ENCODE peak calls at places on chromosomes 16 and 17, in eight cellular contexts. E is heart right ventricle; P is breast epithelium; V is CD4-positive, CD25-positive, alpha-beta regulatory T cell; T is fibroblast of lung; B is OCI-LY7; X is naive thymus-derived CD4-positive, alpha-beta T cell; Y is CD8-positive, alpha-beta T cell. H is an unnamed sample. For H3K9me3, the result is how much of the 10 kb centered on the place peaks cover.

GRCh38 chr16:81189100-81189664 is 49.3 kb upstream of the BCO1 start:
- DNase-seq in E (peak), P (peak), V (no peak), T (peak), B (no peak), X (no peak), Y (no peak), H (peak)

GRCh38 chr16:27632267-27632666 is 82.3 kb downstream of the KATNIP start:
- DNase-seq in E (no peak), P (no peak), V (no peak), T (no peak), B (no peak), X (no peak), Y (no peak), H (no peak)

GRCh38 chr17:869067-869466 is 86.9 kb downstream of the MRM3 start:
- DNase-seq in E (peak), P (no peak), V (no peak), T (peak), B (no peak), X (no peak), Y (no peak), H (no peak)

GRCh38 chr16:1846416-1846815 is 19.4 kb downstream of the FAHD1 start:
- DNase-seq in E (no peak), P (no peak), V (no peak), T (no peak), B (no peak), X (no peak), Y (no peak), H (no peak)

GRCh38 chr17:68785565-68786486 is 169.4 kb downstream of the ABCA8 start:
- DNase-seq in E (no peak), P (no peak), V (no peak), T (no peak), B (no peak), X (no peak), Y (no peak), H (no peak)

GRCh38 chr17:57269052-57269451 is 12.7 kb downstream of the MSI2 start:
- DNase-seq in E (no peak), P (no peak), V (no peak), T (no peak), B (no peak), X (no peak), Y (no peak), H (no peak)

GRCh38 chr17:55356440-55357328 is 65.0 kb downstream of the MMD start:
- DNase-seq in E (peak), P (no peak), V (peak), T (peak), B (peak), X (peak), Y (peak), H (no peak)

GRCh38 chr17:10729334-10730193 is at the start of gene TMEM220:
- DNase-seq in E (peak), P (peak), V (peak), T (peak), B (no peak), X (peak), Y (no peak), H (no peak)

GRCh38 chr16:82954224-82954929 is 327.6 kb downstream of the CDH13 start:
- DNase-seq in E (no peak), P (no peak), V (no peak), T (peak), B (no peak), X (no peak), Y (no peak), H (no peak)

GRCh38 chr16:85334718-85335583 is 222.7 kb upstream of the CIBAR2 start:
- DNase-seq in E (no peak), P (no peak), V (peak), T (no peak), B (peak), X (peak), Y (no peak), H (no peak)
- H3K27ac ChIP-seq in E (no peak), P (no peak), V (no peak), T (no peak), B (no peak), X (peak), Y (peak), H (no peak)

GRCh38 chr16:75181630-75182029 is 25.3 kb downstream of the CTRB2 start:
- DNase-seq in E (no peak), P (no peak), V (no peak), T (no peak), B (peak), X (no peak), Y (no peak), H (no peak)

GRCh38 chr16:75179208-75179607 is 27.8 kb downstream of the CTRB2 start:
- DNase-seq in E (no peak), P (no peak), V (no peak), T (no peak), B (no peak), X (no peak), Y (no peak), H (no peak)

GRCh38 chr16:75175074-75175473 is 26.8 kb downstream of the ZFP1 start:
- DNase-seq in E (no peak), P (no peak), V (no peak), T (no peak), B (no peak), X (no peak), Y (no peak), H (no peak)

GRCh38 chr16:75172578-75172977 is 24.3 kb downstream of the ZFP1 start:
- DNase-seq in E (no peak), P (no peak), V (no peak), T (no peak), B (no peak), X (no peak), Y (no peak), H (no peak)

DNA sequence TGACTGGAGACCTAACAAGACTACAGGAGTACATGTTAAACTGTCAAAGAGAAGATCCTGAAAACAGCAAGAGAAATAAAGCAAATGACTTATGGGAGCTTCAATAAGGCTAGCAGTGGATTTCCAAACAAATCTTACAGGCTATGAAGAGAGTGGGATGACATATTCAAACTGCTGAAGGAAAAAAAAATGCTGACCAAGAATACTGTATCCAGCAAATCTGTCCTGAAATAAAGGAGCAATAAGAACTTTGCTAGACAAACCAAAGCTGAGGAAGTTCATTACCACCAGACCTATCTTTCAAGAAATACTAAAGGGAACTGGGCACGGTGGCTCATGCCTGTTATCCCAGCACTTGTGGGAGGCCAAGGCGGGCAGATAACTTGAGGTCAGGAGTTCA is 28.6 kb downstream of the ZFP1 start:
- DNase-seq in E (no peak), P (no peak), V (no peak), T (no peak), B (no peak), X (no peak), Y (no peak), H (no peak)
- H3K9me3 ChIP-seq in E (half or more), P (under half), V (under half), T (under half), B (under half), X (under half), Y (under half), H (under half)

DNA sequence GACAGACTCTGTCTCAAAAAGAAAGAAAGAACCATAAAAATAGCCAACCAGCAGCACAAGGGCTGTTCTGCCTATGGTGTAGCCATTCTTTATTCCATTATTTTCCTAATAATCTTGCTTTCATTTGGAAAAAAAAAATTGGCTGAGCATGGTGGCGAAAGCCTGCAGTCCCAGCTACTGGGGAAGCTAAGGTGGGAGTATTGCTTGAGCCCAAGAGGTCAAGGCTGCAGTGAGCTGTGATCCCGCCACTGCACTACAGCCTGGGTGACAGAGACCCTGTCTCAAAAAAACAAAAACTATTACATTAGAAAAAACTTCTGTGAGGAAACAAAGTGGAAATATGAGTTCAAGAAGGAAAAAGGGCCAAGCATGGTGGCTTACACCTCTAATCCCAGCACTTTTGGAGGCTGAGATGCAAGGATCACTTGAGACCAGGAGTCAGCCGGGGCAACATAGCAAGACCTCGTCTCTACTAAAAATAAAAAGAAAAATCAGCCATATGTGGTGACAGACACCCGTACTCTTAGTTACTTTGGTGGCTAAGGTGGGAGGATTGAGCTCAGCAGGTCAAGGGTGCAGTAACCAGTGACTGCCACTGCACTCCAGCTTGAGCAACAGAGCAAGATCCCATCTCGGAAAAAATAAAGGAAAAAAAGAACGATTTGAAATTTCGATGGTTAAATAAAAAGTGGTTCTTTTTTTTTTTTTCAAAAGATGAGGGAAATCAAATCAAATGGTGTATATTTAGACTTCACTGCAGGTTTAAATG is 2.5 kb downstream of the DCAKD start:
- DNase-seq in E (no peak), P (no peak), V (no peak), T (no peak), B (peak), X (no peak), Y (no peak), H (no peak)
- H3K27ac ChIP-seq in E (no peak), P (peak), V (peak), T (no peak), B (no peak), X (peak), Y (no peak), H (peak)

GRCh38 chr16:35752012-35752772 is 2292.8 kb downstream of the TP53TG3F start:
- DNase-seq in E (no peak), P (no peak), V (no peak), T (no peak), B (no peak), X (no peak), Y (no peak), H (peak)
- H3K9me3 ChIP-seq in E (under half), P (under half), V (under half), T (under half), B (under half), X (half or more), Y (under half), H (under half)

DNA sequence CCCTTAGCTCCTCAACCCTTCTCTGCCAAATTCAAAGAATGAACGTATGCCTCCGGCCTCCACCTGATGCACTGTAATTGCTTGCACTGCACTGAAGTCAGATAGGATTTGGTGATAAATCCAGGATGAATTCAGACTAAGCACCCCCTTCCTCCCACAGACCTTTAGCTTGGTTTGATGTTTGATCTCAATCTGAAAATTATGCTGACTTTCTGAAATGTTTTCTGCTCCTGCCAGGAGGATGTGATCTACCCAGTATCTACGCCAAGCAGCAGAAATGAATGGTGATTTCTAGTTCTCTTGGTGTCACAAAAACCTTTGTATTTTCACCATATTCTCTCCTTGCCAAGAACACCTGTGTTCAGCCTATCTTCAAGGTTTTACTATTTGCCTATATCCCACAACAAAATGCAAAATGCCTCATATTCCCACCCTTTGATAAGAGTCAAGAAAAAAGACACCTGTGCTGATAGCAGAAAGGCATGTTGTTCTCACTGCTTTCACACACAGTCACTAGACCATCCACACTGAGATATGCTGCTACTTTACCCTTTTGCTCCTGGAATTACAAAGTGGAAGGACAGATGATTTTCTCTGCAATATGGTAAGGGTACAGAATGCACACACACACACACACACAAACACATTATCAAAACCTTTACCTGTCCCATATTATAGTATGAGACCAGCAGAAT is 14.7 kb downstream of the RFFL start:
- DNase-seq in E (no peak), P (no peak), V (no peak), T (no peak), B (no peak), X (no peak), Y (no peak), H (no peak)
- H3K27ac ChIP-seq in E (no peak), P (no peak), V (peak), T (no peak), B (no peak), X (peak), Y (no peak), H (no peak)